ENCODE peak calls at places on chromosomes 12 and 14, in ten cellular contexts. U, R, I, B, H, F, P, D, X and L are unnamed samples.
A peak's percentile ranks its signal among the peaks of the same experiment; 100 is the strongest.

GRCh38 chr12:110743571-110744093 is 941 bp upstream of the PPP1CC start:
- DNase-seq in H (no peak), R (no peak), P (peak; percentile 72), D (no peak), F (no peak), B (peak; percentile 74), U (peak; percentile 18), I (peak; percentile 30), X (no peak), L (no peak)

GRCh38 chr12:2384533-2385328 is 331.9 kb downstream of the CACNA1C start:
- DNase-seq in D (no peak), B (peak; percentile 71), I (peak; percentile 92), F (no peak), U (peak; percentile 5), P (no peak), H (peak; percentile 87), R (no peak), X (no peak), L (no peak)

GRCh38 chr14:103930051-103930604 is 1.9 kb downstream of the TDRD9 start:
- DNase-seq in X (no peak), U (no peak), H (no peak), I (no peak), D (no peak), F (no peak), P (no peak), B (no peak), R (no peak), L (no peak)

GRCh38 chr12:21940972-21941521 is at the start of gene ABCC9:
- DNase-seq in H (peak; percentile 33), D (peak; percentile 38), F (peak; percentile 11), P (peak; percentile 70), B (peak; percentile 87), R (no peak), I (peak; percentile 55), U (peak; percentile 38), X (no peak), L (no peak)

GRCh38 chr12:57700317-57700716 is 6.4 kb downstream of the OS9 start:
- DNase-seq in U (no peak), I (no peak), H (no peak), D (no peak), X (no peak), R (no peak), F (no peak), B (no peak), P (no peak), L (no peak)

GRCh38 chr12:51270067-51270846 is at the start of gene SMAGP:
- DNase-seq in I (peak; percentile 70), F (peak; percentile 55), U (peak; percentile 30), B (peak; percentile 97), H (peak; percentile 21), R (peak; percentile 66), D (peak; percentile 89), P (peak; percentile 68), X (peak; percentile 32), L (peak; percentile 77)

GRCh38 chr12:6326316-6326959 is 15.4 kb downstream of the TNFRSF1A start:
- DNase-seq in P (no peak), F (no peak), R (peak; percentile 51), B (peak; percentile 93), X (no peak), I (peak; percentile 63), U (peak; percentile 27), D (peak; percentile 85), H (peak; percentile 52), L (no peak)

GRCh38 chr12:12338528-12339168 is 11.4 kb downstream of the MANSC1 start:
- DNase-seq in H (peak; percentile 35), R (no peak), D (no peak), F (no peak), B (no peak), U (no peak), I (peak; percentile 52), P (no peak), X (no peak), L (no peak)

GRCh38 chr12:85866929-85867776 is 6.9 kb upstream of the NTS start:
- DNase-seq in U (peak; percentile 55), R (peak; percentile 35), I (peak; percentile 50), F (no peak), H (peak; percentile 61), D (peak; percentile 49), B (peak; percentile 63), X (no peak), P (no peak), L (no peak)

GRCh38 chr12:82437744-82438143 is 79.4 kb downstream of the METTL25 start:
- DNase-seq in F (no peak), U (no peak), P (no peak), B (no peak), H (no peak), X (no peak), D (no peak), I (no peak), R (no peak), L (no peak)

GRCh38 chr12:98701166-98701565 is 56.1 kb downstream of the APAF1 start:
- DNase-seq in B (no peak), D (no peak), X (no peak), U (peak; percentile 4), P (no peak), I (no peak), H (peak; percentile 22), F (no peak), R (no peak), L (no peak)

GRCh38 chr12:49566361-49566760 is 1.6 kb downstream of the MCRS1 start:
- DNase-seq in U (no peak), F (no peak), P (no peak), H (no peak), I (no peak), B (no peak), D (no peak), R (no peak), X (no peak), L (no peak)

GRCh38 chr14:64711039-64711438 is 6.8 kb downstream of the PLEKHG3 start:
- DNase-seq in B (peak; percentile 13), R (no peak), X (no peak), F (no peak), I (no peak), P (no peak), U (no peak), D (no peak), H (no peak), L (peak; percentile 7)